ENCODE peak calls at places on chromosomes 13 and 19, in eight cellular contexts. R is MM.1S, M is SK-N-SH, J is GM23248, S is OCI-LY7, O is HCT116, X is PC-3, B is hepatocyte. A is an unnamed sample.

GRCh38 chr19:13036366-13036976 is 41.2 kb downstream of the NFIX start:
- DNase-seq in R (peak; percentile 76), J (peak; percentile 94), X (peak; percentile 93), S (no peak), B (peak; percentile 68), O (peak; percentile 56), M (no peak), A (no peak)

GRCh38 chr13:109297628-109298027 is 488.8 kb downstream of the IRS2 start:
- DNase-seq in S (no peak), J (peak; percentile 93), O (no peak), B (no peak), X (no peak), R (no peak), M (peak; percentile 36), A (no peak)

GRCh38 chr13:79802389-79803140 is 321.6 kb downstream of the NDFIP2 start:
- DNase-seq in B (no peak), S (no peak), R (no peak), J (no peak), M (no peak), O (no peak), X (no peak), A (no peak)

GRCh38 chr13:79245937-79246574 is 160.0 kb downstream of the RBM26 start:
- DNase-seq in O (no peak), X (no peak), R (peak; percentile 65), S (no peak), B (no peak), J (no peak), M (no peak), A (no peak)

GRCh38 chr13:25570185-25570584 is 198.4 kb downstream of the ATP8A2 start:
- DNase-seq in M (no peak), B (no peak), J (no peak), S (no peak), O (no peak), X (no peak), R (no peak), A (no peak)

GRCh38 chr13:110353339-110353977 is 46.4 kb downstream of the COL4A2 start:
- DNase-seq in M (no peak), J (no peak), X (no peak), R (no peak), B (no peak), S (no peak), O (no peak), A (no peak)

GRCh38 chr19:31451686-31452325 is 102.6 kb upstream of the TSHZ3 start:
- DNase-seq in J (peak; percentile 47), R (no peak), X (peak; percentile 17), S (no peak), M (no peak), B (no peak), O (no peak), A (no peak)

GRCh38 chr19:3357731-3358391 is 8.5 kb upstream of the NFIC start:
- DNase-seq in J (peak; percentile 45), B (no peak), X (no peak), R (no peak), S (no peak), O (no peak), M (no peak), A (peak; percentile 68)

GRCh38 chr13:92172191-92172590 is 773.8 kb downstream of the GPC5 start:
- DNase-seq in B (no peak), X (no peak), O (no peak), J (peak; percentile 0), R (no peak), M (no peak), S (no peak), A (no peak)

GRCh38 chr13:64912141-64912540 is 2318.0 kb downstream of the PCDH9 start:
- DNase-seq in O (no peak), X (peak; percentile 62), J (peak; percentile 58), R (no peak), B (no peak), S (no peak), M (no peak), A (no peak)

GRCh38 chr13:30499338-30499737 is 33.6 kb upstream of the HMGB1 start:
- DNase-seq in S (no peak), M (no peak), X (no peak), J (no peak), R (no peak), O (no peak), B (no peak), A (no peak)

GRCh38 chr13:46796515-46797467 is at the start of gene ESD:
- DNase-seq in M (peak; percentile 94), X (peak; percentile 81), J (peak; percentile 98), O (peak; percentile 85), S (peak; percentile 83), B (peak; percentile 96), R (peak; percentile 57), A (peak; percentile 93)

GRCh38 chr13:50599046-50599445 is 244.4 kb downstream of the DLEU7 start:
- DNase-seq in R (no peak), J (no peak), X (no peak), M (no peak), B (no peak), S (peak; percentile 64), O (no peak), A (no peak)

GRCh38 chr13:28710161-28710560 is 8.6 kb downstream of the SLC46A3 start:
- DNase-seq in B (no peak), M (no peak), S (no peak), O (no peak), R (no peak), J (no peak), X (no peak), A (no peak)

GRCh38 chr19:6246174-6247006 is 33.4 kb downstream of the MLLT1 start:
- DNase-seq in S (no peak), O (no peak), R (no peak), M (no peak), X (no peak), J (no peak), B (no peak), A (no peak)

GRCh38 chr19:44280916-44281315 is 21.2 kb downstream of the ZNF233 start:
- DNase-seq in X (no peak), J (no peak), S (no peak), B (no peak), M (no peak), O (no peak), R (no peak), A (no peak)
- H3K9me3 ChIP-seq in X (no peaks in the 10 kb centered on the region), J (no peaks in the 10 kb centered on the region), S (no peaks in the 10 kb centered on the region), B (no peaks in the 10 kb centered on the region), M (no peaks in the 10 kb centered on the region), O (no peaks in the 10 kb centered on the region), R (no peaks in the 10 kb centered on the region), A (peaks cover 8% of the 10 kb centered on the region)

GRCh38 chr13:98543380-98544104 is 33.4 kb downstream of the STK24 start:
- DNase-seq in S (no peak), M (no peak), R (no peak), X (no peak), J (peak; percentile 34), O (no peak), B (no peak), A (no peak)
- H3K4me2 ChIP-seq in S (peak overlapping the region; percentile 20), M (no peak overlapping the region), R (no peak overlapping the region), X (no peak overlapping the region), J (peak overlapping the region; percentile 71), O (no peak overlapping the region), B (no peak overlapping the region), A (peak overlapping the region; percentile 32)

DNA sequence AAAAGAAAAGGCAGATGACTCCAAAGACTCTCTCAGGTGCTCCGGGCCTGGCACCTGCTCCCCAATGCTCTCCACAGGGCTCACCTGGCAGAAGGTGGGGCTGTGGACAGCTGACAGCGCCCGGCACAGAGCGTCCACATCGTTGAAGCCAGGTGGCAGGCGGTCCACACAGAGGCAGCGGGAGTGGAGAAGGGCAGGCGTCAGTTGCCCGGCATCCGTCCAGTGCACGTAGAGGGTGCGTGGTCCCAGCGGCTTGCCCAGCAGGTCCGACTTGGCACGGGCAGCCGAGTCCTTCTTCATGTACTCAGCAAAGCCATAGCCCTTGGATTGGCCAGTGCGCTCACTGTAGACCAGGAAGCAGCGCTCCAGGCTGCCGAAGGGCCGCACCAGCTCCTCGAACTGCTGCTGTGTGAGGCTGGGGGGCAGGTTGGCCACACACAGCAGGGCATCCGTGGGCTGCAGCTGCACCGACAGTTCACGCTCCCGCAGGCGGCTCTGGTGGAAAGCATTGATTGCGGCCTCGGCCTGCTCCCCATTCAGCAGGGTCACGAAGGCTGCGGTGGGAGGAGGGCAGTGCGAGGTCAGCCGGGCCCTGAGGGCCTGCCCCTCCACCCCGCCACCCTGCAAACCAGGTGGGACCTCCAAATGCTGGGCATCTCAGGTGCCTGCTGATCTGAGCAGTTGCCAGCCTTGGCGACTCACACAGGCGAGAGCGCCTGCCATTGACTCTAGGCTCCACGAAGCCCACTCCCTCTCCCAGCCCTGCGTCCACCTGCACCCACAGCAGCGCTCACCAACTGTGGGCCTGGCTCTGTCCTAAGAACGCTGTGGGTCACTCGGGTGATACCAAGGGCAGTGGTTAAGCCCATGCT is 4.5 kb downstream of the RAVER1 start:
- DNase-seq in M (no peak), S (no peak), R (no peak), J (no peak), B (no peak), O (no peak), X (no peak), A (no peak)
- TF ChIP-seq EZH2phosphoT487 in M (no peak), S (no peak), R (no peak), J (no peak), B (no peak), O (no peak), X (no peak), A (no peak)

GRCh38 chr19:46788101-46788967 is at the start of gene SLC1A5:
- DNase-seq in O (peak; percentile 94), S (peak; percentile 99), M (peak; percentile 97), X (peak; percentile 93), R (peak; percentile 98), B (peak; percentile 96), J (peak; percentile 99), A (peak; percentile 99)
- H3K9me3 ChIP-seq in O (no peaks in the 10 kb centered on the region), S (no peaks in the 10 kb centered on the region), M (no peaks in the 10 kb centered on the region), X (no peaks in the 10 kb centered on the region), R (no peaks in the 10 kb centered on the region), B (no peaks in the 10 kb centered on the region), J (no peaks in the 10 kb centered on the region), A (no peaks in the 10 kb centered on the region)

GRCh38 chr19:47158367-47158791 is 27.7 kb downstream of the SAE1 start:
- DNase-seq in B (no peak), O (no peak), R (no peak), X (no peak), M (no peak), S (no peak), J (no peak), A (no peak)
- H3K4me2 ChIP-seq in B (peak overlapping the region; percentile 11), O (no peak overlapping the region), R (peak overlapping the region; percentile 52), X (no peak overlapping the region), M (peak overlapping the region; percentile 37), S (peak overlapping the region; percentile 30), J (peak overlapping the region; percentile 47), A (no peak overlapping the region)

GRCh38 chr13:32585625-32586021 is 629 bp upstream of the PDS5B start:
- DNase-seq in S (peak; percentile 19), B (peak; percentile 7), X (peak; percentile 3), J (no peak), M (no peak), O (no peak), R (no peak), A (peak; percentile 44)

GRCh38 chr13:32586022-32586900 is at the start of gene PDS5B:
- DNase-seq in M (peak; percentile 98), J (peak; percentile 98), R (peak; percentile 85), X (peak; percentile 92), O (peak; percentile 81), B (peak; percentile 97), S (peak; percentile 95), A (peak; percentile 98)

GRCh38 chr13:32587014-32587773 is 942 bp downstream of the PDS5B start:
- DNase-seq in R (peak; percentile 54), O (peak; percentile 16), J (peak; percentile 87), S (peak; percentile 81), B (peak; percentile 90), M (peak; percentile 86), X (peak; percentile 44), A (peak; percentile 93)

GRCh38 chr13:32592082-32592481 is 5.8 kb downstream of the PDS5B start:
- DNase-seq in B (no peak), S (no peak), X (no peak), M (no peak), J (no peak), O (no peak), R (no peak), A (no peak)

GRCh38 chr13:32587774-32588165 is 1.5 kb downstream of the PDS5B start:
- DNase-seq in X (peak; percentile 21), B (no peak), O (no peak), J (peak; percentile 53), S (no peak), M (no peak), R (peak; percentile 15), A (no peak)
- TF ChIP-seq EZH2phosphoT487 in X (no peak), B (no peak), O (no peak), J (no peak), S (no peak), M (no peak), R (no peak), A (no peak)